ENCODE peak calls at places on chromosomes 13 and 19, in five cellular contexts. H is stimulated activated CD8-positive, alpha-beta memory T cell treated with anti-CD3 and anti-CD28 coated beads, Interleukin-4, amount 100 ng/mL, for 1 hour; U is activated CD4-positive, alpha-beta T cell treated with anti-CD3 and anti-CD28 coated beads for 48 hours; M is Calu3; B is HS-27A. Z is an unnamed sample.

GRCh38 chr13:36509369-36509768 is 77.1 kb downstream of the CCNA1 start:
- DNase-seq in H (no peak), U (no peak), M (no peak), B (no peak), Z (no peak)

GRCh38 chr13:100710176-100710575 is 35.6 kb upstream of the TMTC4 start:
- DNase-seq in H (no peak), U (no peak), M (no peak), B (no peak), Z (no peak)

GRCh38 chr13:21557995-21558394 is 46.0 kb downstream of the MICU2 start:
- DNase-seq in H (no peak), U (no peak), M (peak), B (no peak), Z (peak)

GRCh38 chr19:7013678-7014077 is 7.6 kb downstream of the MBD3L2B start:
- DNase-seq in H (no peak), U (peak), M (no peak), B (no peak), Z (no peak)

GRCh38 chr13:109196896-109197295 is 567.5 kb downstream of the MYO16 start:
- DNase-seq in H (no peak), U (no peak), M (no peak), B (no peak), Z (peak)

GRCh38 chr13:23609414-23610186 is 39.4 kb downstream of the TNFRSF19 start:
- DNase-seq in H (no peak), U (no peak), M (no peak), B (no peak), Z (no peak)

GRCh38 chr19:14577885-14578427 is 4.9 kb upstream of the CLEC17A start:
- DNase-seq in H (no peak), U (peak), M (no peak), B (no peak), Z (no peak)

GRCh38 chr19:32676186-32676894 is 692 bp downstream of the RGS9BP start:
- DNase-seq in H (no peak), U (no peak), M (peak), B (no peak), Z (no peak)

GRCh38 chr13:110965038-110965754 is 50.3 kb upstream of the ANKRD10 start:
- DNase-seq in H (no peak), U (peak), M (peak), B (no peak), Z (peak)

GRCh38 chr19:16327911-16328823 is 3.5 kb downstream of the KLF2 start:
- DNase-seq in H (no peak), U (peak), M (no peak), B (no peak), Z (no peak)

GRCh38 chr13:111152836-111153235 is 37.7 kb downstream of the ARHGEF7 start:
- DNase-seq in H (no peak), U (no peak), M (no peak), B (no peak), Z (no peak)

GRCh38 chr13:112690242-112690943 is 555 bp downstream of the ATP11A start:
- DNase-seq in H (no peak), U (peak), M (no peak), B (no peak), Z (peak)

GRCh38 chr19:48989701-48990291 is 3.3 kb downstream of the GYS1 start:
- DNase-seq in H (no peak), U (no peak), M (no peak), B (no peak), Z (no peak)

GRCh38 chr19:32450217-32450616 is 44.6 kb downstream of the DPY19L3 start:
- DNase-seq in H (no peak), U (no peak), M (no peak), B (no peak), Z (no peak)

GRCh38 chr13:90803210-90803609 is 544.3 kb upstream of the MIR17HG start:
- DNase-seq in H (no peak), U (no peak), M (no peak), B (no peak), Z (no peak)

GRCh38 chr13:35614666-35615065 is 138.2 kb upstream of the MAB21L1 start:
- DNase-seq in H (no peak), U (no peak), M (no peak), B (no peak), Z (no peak)

GRCh38 chr13:58018865-58019264 is 387.3 kb downstream of the PCDH17 start:
- DNase-seq in H (no peak), U (no peak), M (no peak), B (no peak), Z (no peak)

Z was measured in cardiac muscle cell.